ENCODE peak calls at places on chromosome 2, in seven cellular contexts. F is uterus; Y is astrocyte of the cerebellum; W is activated T-cell treated with anti-CD3 and anti-CD28 coated beads for 48 hours; A is cardiac muscle cell; E is activated CD4-positive, alpha-beta T cell treated with anti-CD3 and anti-CD28 coated beads for 36 hours; S is stimulated activated CD4-positive, alpha-beta T cell treated with anti-CD3 and anti-CD28 coated beads, Interleukin-12 subunit alpha, Interleukin-12 subunit beta, amount 100 ng/mL, for 4 hours. D is an unnamed sample.

GRCh38 chr2:72780483-72780882 is 45.4 kb downstream of the EXOC6B start:
- DNase-seq in S (no peak), F (no peak), A (peak; percentile 57), W (no peak), E (no peak), Y (peak; percentile 35), D (no peak)

GRCh38 chr2:241033346-241033987 is 35.0 kb downstream of the SNED1 start:
- DNase-seq in A (no peak), F (no peak), Y (no peak), W (no peak), E (no peak), S (no peak), D (no peak)

GRCh38 chr2:201860541-201861154 is 54.3 kb downstream of the CDK15 start:
- DNase-seq in F (peak; percentile 60), S (peak; percentile 16), E (peak; percentile 57), Y (peak; percentile 78), W (no peak), A (peak; percentile 77), D (peak; percentile 48)

GRCh38 chr2:158291544-158292175 is 164.9 kb downstream of the CCDC148 start:
- DNase-seq in A (no peak), F (no peak), Y (no peak), W (no peak), S (no peak), E (no peak), D (no peak)

GRCh38 chr2:17107875-17108274 is 410.4 kb downstream of the RAD51AP2 start:
- DNase-seq in S (no peak), W (no peak), Y (no peak), E (no peak), A (peak; percentile 29), F (no peak), D (no peak)

GRCh38 chr2:201523506-201523905 is 72.0 kb downstream of the STRADB start:
- DNase-seq in W (no peak), E (no peak), F (no peak), Y (no peak), S (no peak), A (no peak), D (no peak)

GRCh38 chr2:216596986-216597509 is 36.2 kb upstream of the IGFBP2 start:
- DNase-seq in A (no peak), E (no peak), F (no peak), W (no peak), Y (no peak), S (no peak), D (no peak)

GRCh38 chr2:187716301-187716700 is 162.1 kb upstream of the TFPI start:
- DNase-seq in W (no peak), E (no peak), Y (no peak), A (no peak), S (no peak), F (no peak), D (no peak)

GRCh38 chr2:101219281-101219680 is 33.4 kb upstream of the CNOT11 start:
- DNase-seq in Y (no peak), S (no peak), E (no peak), F (no peak), A (no peak), W (no peak), D (no peak)

GRCh38 chr2:208049006-208049405 is 23.7 kb upstream of the PLEKHM3 start:
- DNase-seq in E (no peak), Y (no peak), F (no peak), W (no peak), A (no peak), S (no peak), D (no peak)